ENCODE peak calls at places on chromosomes 2 and 18, in seven cellular contexts. One of them, this sample, is unnamed.

GRCh38 chr2:70248810-70249438 is 496 bp upstream of the TIA1 start:
- DNase-seq in hepatocyte: peak
- DNase-seq in cardiac muscle cell: peak
- DNase-seq in GM12864: no peak
- DNase-seq in psoas muscle: no peak
- DNase-seq in tibial artery: peak
- DNase-seq in Peyer's patch: peak
- DNase-seq in this sample: no peak

GRCh38 chr18:59763541-59764136 is 66.4 kb upstream of the CCBE1 start:
- DNase-seq in hepatocyte: no peak
- DNase-seq in cardiac muscle cell: no peak
- DNase-seq in GM12864: no peak
- DNase-seq in psoas muscle: no peak
- DNase-seq in tibial artery: no peak
- DNase-seq in Peyer's patch: no peak
- DNase-seq in this sample: no peak

GRCh38 chr2:9877026-9877425 is 33.8 kb downstream of the TAF1B start:
- DNase-seq in hepatocyte: no peak
- DNase-seq in cardiac muscle cell: no peak
- DNase-seq in GM12864: no peak
- DNase-seq in psoas muscle: no peak
- DNase-seq in tibial artery: no peak
- DNase-seq in Peyer's patch: no peak
- DNase-seq in this sample: no peak

GRCh38 chr18:59067873-59068272 is 71.8 kb upstream of the SEC11C start:
- DNase-seq in hepatocyte: peak
- DNase-seq in cardiac muscle cell: peak
- DNase-seq in GM12864: no peak
- DNase-seq in psoas muscle: no peak
- DNase-seq in tibial artery: no peak
- DNase-seq in Peyer's patch: no peak
- DNase-seq in this sample: peak

GRCh38 chr18:26460449-26461091 is 87.8 kb downstream of the KCTD1 start:
- DNase-seq in hepatocyte: no peak
- DNase-seq in cardiac muscle cell: peak
- DNase-seq in GM12864: peak
- DNase-seq in psoas muscle: no peak
- DNase-seq in tibial artery: no peak
- DNase-seq in Peyer's patch: no peak
- DNase-seq in this sample: peak

GRCh38 chr2:143451622-143452021 is 322.4 kb downstream of the ARHGAP15 start:
- DNase-seq in hepatocyte: peak
- DNase-seq in cardiac muscle cell: no peak
- DNase-seq in GM12864: no peak
- DNase-seq in psoas muscle: no peak
- DNase-seq in tibial artery: no peak
- DNase-seq in Peyer's patch: no peak
- DNase-seq in this sample: no peak

GRCh38 chr2:127176371-127177311 is 43.5 kb downstream of the CYP27C1 start:
- DNase-seq in hepatocyte: peak
- DNase-seq in cardiac muscle cell: no peak
- DNase-seq in GM12864: no peak
- DNase-seq in psoas muscle: peak
- DNase-seq in tibial artery: peak
- DNase-seq in Peyer's patch: no peak
- DNase-seq in this sample: no peak

GRCh38 chr18:79737426-79737825 is 57.8 kb downstream of the CTDP1 start:
- DNase-seq in hepatocyte: no peak
- DNase-seq in cardiac muscle cell: no peak
- DNase-seq in GM12864: no peak
- DNase-seq in psoas muscle: no peak
- DNase-seq in tibial artery: peak
- DNase-seq in Peyer's patch: peak
- DNase-seq in this sample: no peak

GRCh38 chr2:86807462-86808275 is 17.0 kb upstream of the CD8A start:
- DNase-seq in hepatocyte: peak
- DNase-seq in cardiac muscle cell: peak
- DNase-seq in GM12864: no peak
- DNase-seq in psoas muscle: peak
- DNase-seq in tibial artery: peak
- DNase-seq in Peyer's patch: peak
- DNase-seq in this sample: peak

GRCh38 chr18:41818381-41819355 is 136.4 kb upstream of the PIK3C3 start:
- DNase-seq in hepatocyte: no peak
- DNase-seq in cardiac muscle cell: no peak
- DNase-seq in GM12864: no peak
- DNase-seq in psoas muscle: no peak
- DNase-seq in tibial artery: no peak
- DNase-seq in Peyer's patch: no peak
- DNase-seq in this sample: no peak

GRCh38 chr18:8367217-8367988 is 241.8 kb upstream of the RAB12 start:
- DNase-seq in hepatocyte: peak
- DNase-seq in cardiac muscle cell: peak
- DNase-seq in GM12864: no peak
- DNase-seq in psoas muscle: peak
- DNase-seq in tibial artery: no peak
- DNase-seq in Peyer's patch: peak
- DNase-seq in this sample: peak

GRCh38 chr2:239601201-239601851 is 200.5 kb upstream of the HDAC4 start:
- DNase-seq in hepatocyte: no peak
- DNase-seq in cardiac muscle cell: no peak
- DNase-seq in GM12864: no peak
- DNase-seq in psoas muscle: peak
- DNase-seq in tibial artery: peak
- DNase-seq in Peyer's patch: peak
- DNase-seq in this sample: no peak

GRCh38 chr2:233480490-233481202 is 85.9 kb downstream of the USP40 start:
- DNase-seq in hepatocyte: no peak
- DNase-seq in cardiac muscle cell: no peak
- DNase-seq in GM12864: no peak
- DNase-seq in psoas muscle: peak
- DNase-seq in tibial artery: no peak
- DNase-seq in Peyer's patch: peak
- DNase-seq in this sample: no peak
- TF ChIP-seq CTCF in hepatocyte: no peak
- TF ChIP-seq CTCF in cardiac muscle cell: no peak
- TF ChIP-seq CTCF in GM12864: no peak
- TF ChIP-seq CTCF in psoas muscle: peak
- TF ChIP-seq CTCF in tibial artery: no peak
- TF ChIP-seq CTCF in Peyer's patch: peak
- TF ChIP-seq CTCF in this sample: no peak

GRCh38 chr2:120108049-120108448 is 95.2 kb downstream of the EPB41L5 start:
- DNase-seq in hepatocyte: peak
- DNase-seq in cardiac muscle cell: no peak
- DNase-seq in GM12864: no peak
- DNase-seq in psoas muscle: no peak
- DNase-seq in tibial artery: no peak
- DNase-seq in Peyer's patch: no peak
- DNase-seq in this sample: no peak

GRCh38 chr2:120110062-120110362 is 97.1 kb downstream of the EPB41L5 start:
- DNase-seq in hepatocyte: no peak
- DNase-seq in cardiac muscle cell: no peak
- DNase-seq in GM12864: no peak
- DNase-seq in psoas muscle: no peak
- DNase-seq in tibial artery: no peak
- DNase-seq in Peyer's patch: no peak
- DNase-seq in this sample: no peak

GRCh38 chr2:120110507-120110906 is 97.6 kb downstream of the EPB41L5 start:
- DNase-seq in hepatocyte: no peak
- DNase-seq in cardiac muscle cell: no peak
- DNase-seq in GM12864: no peak
- DNase-seq in psoas muscle: no peak
- DNase-seq in tibial artery: no peak
- DNase-seq in Peyer's patch: no peak
- DNase-seq in this sample: no peak

GRCh38 chr2:120108749-120109148 is 95.9 kb downstream of the EPB41L5 start:
- DNase-seq in hepatocyte: no peak
- DNase-seq in cardiac muscle cell: no peak
- DNase-seq in GM12864: no peak
- DNase-seq in psoas muscle: no peak
- DNase-seq in tibial artery: no peak
- DNase-seq in Peyer's patch: no peak
- DNase-seq in this sample: no peak

DNA sequence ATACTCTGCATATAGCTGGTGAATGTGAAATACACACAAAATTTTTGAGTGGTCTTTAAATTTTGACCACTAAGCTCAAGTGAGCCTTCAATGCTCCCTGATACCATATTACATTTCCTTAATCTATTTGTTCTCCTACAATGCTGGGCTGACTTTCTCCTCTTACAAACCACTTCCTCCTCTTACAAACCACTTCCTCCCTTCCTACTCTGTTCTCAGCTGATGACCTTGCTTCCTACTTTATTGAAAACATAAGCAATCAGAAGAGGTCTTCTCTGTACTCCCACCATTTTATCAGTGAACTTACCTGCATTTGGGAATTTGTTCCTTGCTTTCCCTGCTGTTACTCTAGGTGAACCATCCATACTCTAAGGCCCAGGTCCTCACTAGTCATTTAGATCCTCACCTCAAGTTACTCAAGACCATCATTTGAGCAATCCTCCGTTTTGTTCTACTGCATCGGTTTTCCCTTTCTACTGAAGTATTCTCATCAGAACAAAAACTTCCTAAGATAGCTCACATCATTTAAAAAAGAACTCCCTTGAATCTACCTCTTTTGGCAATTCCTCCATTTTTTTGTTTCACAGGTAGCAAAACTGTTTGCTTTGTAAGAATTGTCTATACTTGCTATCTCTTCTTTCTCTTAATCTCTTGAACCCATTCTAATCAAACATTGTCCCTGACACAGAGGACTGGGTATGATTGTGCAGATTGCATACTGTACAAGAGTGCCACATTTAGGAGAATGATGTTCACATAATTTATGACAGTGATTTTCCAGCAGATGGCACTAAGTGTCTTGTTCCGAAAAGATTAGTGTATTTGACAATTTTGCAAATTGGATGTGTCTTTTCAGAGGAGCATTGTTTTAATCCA is 96.5 kb downstream of the EPB41L5 start:
- DNase-seq in hepatocyte: peak
- DNase-seq in cardiac muscle cell: no peak
- DNase-seq in GM12864: peak
- DNase-seq in psoas muscle: no peak
- DNase-seq in tibial artery: no peak
- DNase-seq in Peyer's patch: no peak
- DNase-seq in this sample: peak
- H3K4me3 ChIP-seq in hepatocyte: no peak
- H3K4me3 ChIP-seq in cardiac muscle cell: no peak
- H3K4me3 ChIP-seq in GM12864: no peak
- H3K4me3 ChIP-seq in psoas muscle: no peak
- H3K4me3 ChIP-seq in tibial artery: no peak
- H3K4me3 ChIP-seq in Peyer's patch: no peak
- H3K4me3 ChIP-seq in this sample: no peak

DNA sequence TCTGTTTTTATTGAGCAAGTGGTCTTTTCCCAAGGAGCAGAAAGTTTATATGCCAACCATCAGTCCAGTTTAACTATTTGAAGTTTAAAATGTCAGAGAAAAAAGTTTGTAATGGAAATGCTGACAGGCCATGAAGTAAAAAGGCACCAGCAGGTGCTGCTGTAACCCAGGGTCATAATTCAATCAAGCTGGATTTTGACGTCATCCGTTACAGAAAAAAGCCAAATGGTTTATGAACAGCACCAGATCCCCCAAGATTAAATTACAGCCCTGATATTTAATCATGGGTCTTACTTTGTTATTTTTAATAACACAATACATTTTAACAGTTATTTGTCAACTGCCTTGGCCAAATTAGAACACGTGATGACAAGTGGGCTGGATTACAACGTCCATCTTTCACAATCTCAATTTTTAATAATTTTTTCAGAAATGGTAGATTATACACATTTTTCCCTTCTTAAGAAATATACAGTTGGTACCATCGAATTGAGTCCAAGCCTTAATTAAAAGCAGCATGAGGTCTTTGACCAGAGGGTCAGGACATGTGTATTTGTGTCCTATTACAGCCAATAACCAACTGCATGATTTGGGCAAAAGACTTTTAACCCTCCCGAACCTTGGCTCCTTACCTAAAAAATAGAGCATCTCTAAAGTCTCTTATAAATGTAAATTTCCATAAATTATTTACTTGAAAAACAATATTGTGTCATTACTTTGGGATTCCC is 10.0 kb downstream of the TCF4 start:
- DNase-seq in hepatocyte: no peak
- DNase-seq in cardiac muscle cell: no peak
- DNase-seq in GM12864: no peak
- DNase-seq in psoas muscle: no peak
- DNase-seq in tibial artery: no peak
- DNase-seq in Peyer's patch: no peak
- DNase-seq in this sample: peak
- TF ChIP-seq CTCF in hepatocyte: peak
- TF ChIP-seq CTCF in cardiac muscle cell: no peak
- TF ChIP-seq CTCF in GM12864: no peak
- TF ChIP-seq CTCF in psoas muscle: peak
- TF ChIP-seq CTCF in tibial artery: no peak
- TF ChIP-seq CTCF in Peyer's patch: no peak
- TF ChIP-seq CTCF in this sample: peak

GRCh38 chr2:7272180-7272579 is 355.0 kb downstream of the RNF144A start:
- DNase-seq in hepatocyte: no peak
- DNase-seq in cardiac muscle cell: no peak
- DNase-seq in GM12864: no peak
- DNase-seq in psoas muscle: no peak
- DNase-seq in tibial artery: no peak
- DNase-seq in Peyer's patch: no peak
- DNase-seq in this sample: no peak
- H3K4me3 ChIP-seq in hepatocyte: no peak
- H3K4me3 ChIP-seq in cardiac muscle cell: no peak
- H3K4me3 ChIP-seq in GM12864: no peak
- H3K4me3 ChIP-seq in psoas muscle: no peak
- H3K4me3 ChIP-seq in tibial artery: no peak
- H3K4me3 ChIP-seq in Peyer's patch: no peak
- H3K4me3 ChIP-seq in this sample: no peak

GRCh38 chr2:6545336-6545735 is 320.4 kb downstream of the CMPK2 start:
- DNase-seq in hepatocyte: no peak
- DNase-seq in cardiac muscle cell: no peak
- DNase-seq in GM12864: no peak
- DNase-seq in psoas muscle: no peak
- DNase-seq in tibial artery: no peak
- DNase-seq in Peyer's patch: no peak
- DNase-seq in this sample: no peak

DNA sequence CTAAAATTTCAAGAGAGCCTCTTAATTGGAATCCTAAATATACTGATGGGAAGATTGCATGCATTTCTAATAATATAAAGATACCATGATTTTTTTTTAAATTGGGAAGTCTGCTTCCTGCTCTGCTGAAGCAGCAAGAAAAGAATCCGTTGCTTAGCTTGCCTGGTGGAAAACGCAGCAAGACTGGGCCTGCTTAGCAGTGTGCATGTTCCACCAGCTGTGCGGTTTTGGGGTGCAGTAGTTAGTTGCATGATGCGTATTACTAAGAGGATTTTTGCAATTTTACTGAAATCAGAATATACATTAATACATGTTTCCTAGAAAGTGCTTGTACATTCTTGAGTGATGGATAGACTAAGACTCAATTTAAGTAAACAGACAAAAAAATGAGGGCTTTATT is 319.9 kb downstream of the CMPK2 start:
- DNase-seq in hepatocyte: no peak
- DNase-seq in cardiac muscle cell: no peak
- DNase-seq in GM12864: no peak
- DNase-seq in psoas muscle: no peak
- DNase-seq in tibial artery: no peak
- DNase-seq in Peyer's patch: no peak
- DNase-seq in this sample: no peak
- TF ChIP-seq CTCF in hepatocyte: no peak
- TF ChIP-seq CTCF in cardiac muscle cell: no peak
- TF ChIP-seq CTCF in GM12864: no peak
- TF ChIP-seq CTCF in psoas muscle: no peak
- TF ChIP-seq CTCF in tibial artery: no peak
- TF ChIP-seq CTCF in Peyer's patch: no peak
- TF ChIP-seq CTCF in this sample: no peak

This sample was measured in GM12865.